ENCODE peak calls at places on chromosomes 6 and 20, in four cellular contexts. J is upper lobe of left lung; W is activated naive CD8-positive, alpha-beta T cell treated with anti-CD3 and anti-CD28 coated beads, Interleukin-2, amount 50 U/mL, for 24 hours; L is Right ventricle myocardium superior. X is an unnamed sample.

GRCh38 chr6:108632441-108632840 is 71.7 kb downstream of the FOXO3 start:
- ATAC-seq in J (no peak), W (no peak), L (peak), X (no peak)

GRCh38 chr6:118281291-118281690 is 266.8 kb upstream of the PLN start:
- ATAC-seq in J (no peak), W (no peak), L (no peak), X (no peak)

GRCh38 chr20:61765871-61766654 is 299.6 kb downstream of the TAF4 start:
- ATAC-seq in J (no peak), W (no peak), L (no peak), X (no peak)

GRCh38 chr6:137497722-137498463 is 3.7 kb upstream of the OLIG3 start:
- ATAC-seq in J (no peak), W (no peak), L (no peak), X (peak)

GRCh38 chr6:132479131-132479530 is 33.8 kb downstream of the STX7 start:
- ATAC-seq in J (no peak), W (no peak), L (no peak), X (no peak)

GRCh38 chr6:122033564-122034181 is 365.8 kb upstream of the HSF2 start:
- ATAC-seq in J (peak), W (peak), L (peak), X (peak)

GRCh38 chr6:26232306-26232949 is 132.6 kb upstream of the BTN3A2 start:
- ATAC-seq in J (no peak), W (no peak), L (no peak), X (no peak)

GRCh38 chr6:107114872-107115694 is at the start of gene BEND3:
- ATAC-seq in J (no peak), W (peak), L (peak), X (peak)

GRCh38 chr6:165181951-165182414 is 127.4 kb downstream of the C6orf118 start:
- ATAC-seq in J (no peak), W (no peak), L (no peak), X (no peak)

GRCh38 chr6:87237804-87238203 is 82.4 kb downstream of the ZNF292 start:
- ATAC-seq in J (no peak), W (no peak), L (peak), X (no peak)

GRCh38 chr6:158861686-158862381 is 42.7 kb upstream of the EZR start:
- ATAC-seq in J (no peak), W (no peak), L (no peak), X (no peak)

GRCh38 chr6:34052918-34053608 is 92.8 kb downstream of the GRM4 start:
- ATAC-seq in J (no peak), W (no peak), L (no peak), X (no peak)

GRCh38 chr6:169766232-169766631 is 14.8 kb downstream of the ERMARD start:
- ATAC-seq in J (no peak), W (no peak), L (no peak), X (no peak)

GRCh38 chr20:34516874-34517542 is 786 bp downstream of the DYNLRB1 start:
- ATAC-seq in J (no peak), W (peak), L (peak), X (peak)

GRCh38 chr6:139146317-139146726 is 11.4 kb downstream of the HECA start:
- ATAC-seq in J (no peak), W (peak), L (peak), X (peak)

GRCh38 chr20:24634855-24635254 is 165.4 kb downstream of the SYNDIG1 start:
- ATAC-seq in J (no peak), W (no peak), L (peak), X (no peak)

GRCh38 chr6:13681305-13682061 is 30.2 kb downstream of the RANBP9 start:
- ATAC-seq in J (no peak), W (peak), L (no peak), X (peak)

GRCh38 chr20:35517125-35517524 is 12.3 kb downstream of the C20orf173 start:
- ATAC-seq in J (no peak), W (no peak), L (peak), X (no peak)

GRCh38 chr6:14454467-14454763 is 336.8 kb downstream of the CD83 start:
- ATAC-seq in J (no peak), W (peak), L (no peak), X (no peak)

GRCh38 chr6:30885999-30886896 is 1.9 kb downstream of the DDR1 start:
- ATAC-seq in J (no peak), W (peak), L (peak), X (no peak)

GRCh38 chr6:166005401-166005845 is 162.2 kb downstream of the TBXT start:
- ATAC-seq in J (no peak), W (no peak), L (peak), X (no peak)

GRCh38 chr6:139569561-139569960 is 195.1 kb upstream of the CITED2 start:
- ATAC-seq in J (no peak), W (no peak), L (no peak), X (no peak)

GRCh38 chr6:70363741-70364493 is 49.4 kb upstream of the FAM135A start:
- ATAC-seq in J (peak), W (no peak), L (no peak), X (no peak)